ENCODE peak calls at places on chromosomes 4 and X, in seven cellular contexts. N is OCI-LY7; E is uterus; B is ovary; H is CD8-positive, alpha-beta T cell; R is fibroblast of lung; Z is lower leg skin. G is an unnamed sample.

GRCh38 chrX:1518512-1518911 is 18.5 kb downstream of the P2RY8 start:
- DNase-seq in N (peak; percentile 29), E (no peak), B (no peak), H (no peak), R (no peak), Z (no peak), G (no peak)

GRCh38 chrX:132532955-132533354 is 44.1 kb upstream of the MBNL3 start:
- DNase-seq in N (no peak), E (no peak), B (no peak), H (no peak), R (peak; percentile 20), Z (no peak), G (peak; percentile 7)

GRCh38 chr4:16443504-16444088 is 217.3 kb upstream of the TAPT1 start:
- DNase-seq in N (peak; percentile 43), E (no peak), B (no peak), H (no peak), R (peak; percentile 45), Z (no peak), G (peak; percentile 19)

GRCh38 chrX:69369999-69370398 is 134.1 kb upstream of the NALF2 start:
- DNase-seq in N (no peak), E (no peak), B (no peak), H (no peak), R (no peak), Z (no peak), G (no peak)

GRCh38 chr4:174284181-174284886 is 623 bp downstream of the CEP44 start:
- DNase-seq in N (no peak), E (no peak), B (no peak), H (no peak), R (peak; percentile 77), Z (no peak), G (no peak)

GRCh38 chr4:62135565-62136156 is 935.5 kb downstream of the ADGRL3 start:
- DNase-seq in N (no peak), E (no peak), B (no peak), H (no peak), R (peak; percentile 33), Z (no peak), G (no peak)

GRCh38 chr4:72558655-72559054 is 10.4 kb downstream of the ADAMTS3 start:
- DNase-seq in N (no peak), E (no peak), B (no peak), H (no peak), R (no peak), Z (no peak), G (no peak)

GRCh38 chr4:157564771-157565170 is 344.2 kb downstream of the GRIA2 start:
- DNase-seq in N (no peak), E (no peak), B (no peak), H (no peak), R (no peak), Z (no peak), G (no peak)

GRCh38 chr4:113289736-113290135 is 240.3 kb downstream of the ANK2 start:
- DNase-seq in N (no peak), E (no peak), B (no peak), H (no peak), R (peak; percentile 55), Z (no peak), G (no peak)

GRCh38 chrX:103791826-103792458 is 15.3 kb downstream of the PLP1 start:
- DNase-seq in N (no peak), E (no peak), B (no peak), H (no peak), R (peak; percentile 44), Z (no peak), G (no peak)

GRCh38 chr4:119783200-119783978 is 154.8 kb upstream of the PDE5A start:
- DNase-seq in N (no peak), E (no peak), B (no peak), H (no peak), R (no peak), Z (no peak), G (no peak)

GRCh38 chr4:152936446-152937279 is 540 bp downstream of the FHDC1 start:
- DNase-seq in N (no peak), E (peak; percentile 29), B (no peak), H (no peak), R (peak; percentile 44), Z (no peak), G (no peak)

GRCh38 chr4:55437356-55437796 is 41.6 kb downstream of the TMEM165 start:
- DNase-seq in N (no peak), E (no peak), B (no peak), H (no peak), R (peak; percentile 61), Z (no peak), G (no peak)

GRCh38 chrX:12920990-12921389 is 14.6 kb downstream of the TLR8 start:
- DNase-seq in N (no peak), E (no peak), B (no peak), H (no peak), R (no peak), Z (no peak), G (no peak)

GRCh38 chr4:71992571-71992970 is 39.2 kb upstream of the NPFFR2 start:
- DNase-seq in N (no peak), E (no peak), B (no peak), H (no peak), R (peak; percentile 85), Z (no peak), G (no peak)

GRCh38 chrX:54695231-54695630 is 102.8 kb downstream of the ITIH6 start:
- DNase-seq in N (no peak), E (no peak), B (no peak), H (no peak), R (no peak), Z (no peak), G (no peak)

DNA sequence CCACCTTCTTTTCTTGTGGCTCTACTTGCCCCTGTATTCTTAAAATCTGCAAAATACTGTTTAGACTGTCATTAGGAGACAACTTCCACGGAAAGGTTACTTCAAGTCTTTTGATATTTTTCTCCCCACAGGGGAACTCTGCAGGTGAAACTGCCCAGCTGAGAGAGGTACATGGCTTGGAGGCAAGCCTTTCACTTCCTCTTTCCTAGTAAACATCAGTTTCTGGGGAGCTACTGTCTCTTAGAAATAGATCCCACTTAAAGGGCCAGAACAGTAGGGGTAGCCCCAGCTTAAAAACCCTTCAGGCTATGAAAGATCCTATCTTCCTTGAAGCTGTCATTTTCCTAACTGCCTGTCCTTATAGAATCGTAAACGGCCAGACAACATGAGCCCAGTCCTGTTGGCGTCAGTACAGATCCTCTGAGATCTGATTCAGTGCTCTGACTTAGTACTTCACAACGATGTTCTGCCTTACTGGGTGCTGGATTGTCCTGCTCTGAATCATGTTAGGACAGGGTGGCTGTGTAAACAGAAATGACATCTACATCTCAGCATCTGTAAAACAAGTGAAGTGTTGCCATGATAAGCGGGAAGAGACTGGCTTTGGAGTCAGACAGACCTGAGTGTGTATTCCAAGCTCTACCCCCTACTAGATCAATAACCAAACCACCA is 102.1 kb downstream of the ITIH6 start:
- DNase-seq in N (peak; percentile 76), E (no peak), B (no peak), H (no peak), R (no peak), Z (no peak), G (no peak)
- H3K4me3 ChIP-seq in N (peak overlapping the region; percentile 28), E (no peak overlapping the region), B (no peak overlapping the region), H (no peak overlapping the region), R (no peak overlapping the region), Z (no peak overlapping the region), G (no peak overlapping the region)

GRCh38 chrX:50081282-50081955 is 119.4 kb downstream of the AKAP4 start:
- DNase-seq in N (no peak), E (peak; percentile 19), B (peak; percentile 24), H (no peak), R (no peak), Z (no peak), G (no peak)
- TF ChIP-seq CTCF in N (peak; percentile 30), E (no peak), B (no peak), H (no peak), R (peak; percentile 19), Z (no peak), G (peak; percentile 43)

GRCh38 chrX:51281758-51282318 is 50.8 kb upstream of the NUDT10 start:
- DNase-seq in N (no peak), E (no peak), B (no peak), H (no peak), R (no peak), Z (no peak), G (no peak)
- H3K4me3 ChIP-seq in N (no peak overlapping the region), E (no peak overlapping the region), B (no peak overlapping the region), H (no peak overlapping the region), R (no peak overlapping the region), Z (no peak overlapping the region), G (no peak overlapping the region)

GRCh38 chr4:23718435-23718834 is 171.4 kb downstream of the PPARGC1A start:
- DNase-seq in N (no peak), E (no peak), B (no peak), H (no peak), R (no peak), Z (no peak), G (no peak)

GRCh38 chr4:23720556-23720955 is 169.3 kb downstream of the PPARGC1A start:
- DNase-seq in N (no peak), E (no peak), B (no peak), H (no peak), R (peak; percentile 66), Z (no peak), G (no peak)

DNA sequence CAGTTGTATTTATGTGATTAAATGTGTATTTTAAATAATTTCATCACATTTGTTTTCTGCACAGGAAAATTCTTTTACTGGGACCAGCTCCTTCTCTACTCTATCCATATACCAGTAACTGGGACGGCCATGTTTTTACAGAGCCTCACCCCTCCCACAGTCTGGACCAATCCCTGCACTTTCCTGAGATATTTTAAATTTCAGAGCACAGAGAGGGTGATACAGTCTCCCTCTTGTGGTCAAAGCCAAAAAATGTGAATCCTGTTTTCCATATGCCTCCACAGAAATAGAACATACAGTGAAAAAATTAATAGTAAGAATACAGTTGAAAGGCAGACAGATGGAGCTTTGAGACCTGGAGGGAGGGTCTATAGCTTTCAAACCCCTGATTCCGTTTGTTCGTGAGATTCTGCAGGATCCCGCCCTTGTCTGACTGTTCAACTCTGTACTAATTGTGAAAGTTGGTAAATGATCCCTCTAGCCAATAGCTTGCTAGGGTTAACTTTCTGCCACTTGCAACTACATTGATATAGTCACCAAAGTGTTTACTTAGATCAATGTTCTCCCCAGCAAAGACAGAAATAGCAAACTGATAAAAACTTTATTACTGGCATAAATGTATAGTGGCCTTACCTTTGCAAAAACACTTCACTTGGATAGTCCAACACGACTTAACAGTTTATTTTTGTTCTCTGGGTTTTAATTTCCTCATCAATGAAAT is 172.2 kb downstream of the PPARGC1A start:
- DNase-seq in N (peak; percentile 39), E (no peak), B (no peak), H (no peak), R (peak; percentile 36), Z (no peak), G (no peak)
- TF ChIP-seq CTCF in N (peak; percentile 73), E (no peak), B (no peak), H (no peak), R (peak; percentile 36), Z (no peak), G (peak; percentile 27)

GRCh38 chr4:184814686-184815045 is 11.1 kb downstream of the ACSL1 start:
- DNase-seq in N (no peak), E (no peak), B (no peak), H (no peak), R (peak; percentile 59), Z (no peak), G (no peak)
- H3K4me3 ChIP-seq in N (peak overlapping the region; percentile 49), E (no peak overlapping the region), B (no peak overlapping the region), H (no peak overlapping the region), R (no peak overlapping the region), Z (no peak overlapping the region), G (no peak overlapping the region)

GRCh38 chr4:105014242-105015031 is 132.2 kb upstream of the TET2 start:
- DNase-seq in N (no peak), E (no peak), B (no peak), H (no peak), R (no peak), Z (no peak), G (no peak)

GRCh38 chr4:105015750-105016149 is 130.9 kb upstream of the TET2 start:
- DNase-seq in N (no peak), E (no peak), B (no peak), H (no peak), R (no peak), Z (no peak), G (no peak)
- TF ChIP-seq CTCF in N (no peak), E (no peak), B (no peak), H (no peak), R (no peak), Z (no peak), G (no peak)

G was measured in HFF-Myc.